ENCODE peak calls at places on chromosome 12, in seven cellular contexts. F is cardiac muscle cell; W is left lung; B is neural progenitor cell; R is progenitor cell of endocrine pancreas; A is CD4-positive, alpha-beta T cell; P is mammary epithelial cell. C is an unnamed sample.

GRCh38 chr12:85794551-85794950 is 41.7 kb downstream of the RASSF9 start:
- DNase-seq in F (no peak), W (no peak), B (peak), R (no peak), A (no peak), P (peak), C (no peak)

GRCh38 chr12:115749071-115749470 is 528.4 kb downstream of the MED13L start:
- DNase-seq in F (no peak), W (no peak), B (no peak), R (no peak), A (no peak), P (no peak), C (no peak)

GRCh38 chr12:77163068-77163810 is 97.9 kb upstream of the E2F7 start:
- DNase-seq in F (no peak), W (no peak), B (no peak), R (no peak), A (no peak), P (no peak), C (no peak)

GRCh38 chr12:62260733-62261683 is 804 bp downstream of the USP15 start:
- DNase-seq in F (peak), W (no peak), B (peak), R (no peak), A (peak), P (peak), C (peak)

GRCh38 chr12:4563336-4563735 is 1.3 kb downstream of the DYRK4 start:
- DNase-seq in F (no peak), W (no peak), B (no peak), R (no peak), A (no peak), P (no peak), C (no peak)

GRCh38 chr12:130110910-130111309 is 51.4 kb upstream of the FZD10 start:
- DNase-seq in F (no peak), W (no peak), B (no peak), R (no peak), A (no peak), P (no peak), C (no peak)

GRCh38 chr12:92362109-92362508 is 216.5 kb upstream of the BTG1 start:
- DNase-seq in F (no peak), W (no peak), B (no peak), R (no peak), A (no peak), P (no peak), C (no peak)

GRCh38 chr12:119911147-119911546 is 34.0 kb upstream of the CIT start:
- DNase-seq in F (no peak), W (no peak), B (no peak), R (no peak), A (no peak), P (no peak), C (no peak)

GRCh38 chr12:67543371-67543770 is 105.2 kb upstream of the DYRK2 start:
- DNase-seq in F (no peak), W (no peak), B (no peak), R (no peak), A (no peak), P (no peak), C (no peak)

GRCh38 chr12:119444462-119445044 is 110.0 kb downstream of the CCDC60 start:
- DNase-seq in F (peak), W (no peak), B (peak), R (peak), A (peak), P (peak), C (no peak)

GRCh38 chr12:130555628-130556485 is 160.2 kb downstream of the RIMBP2 start:
- DNase-seq in F (no peak), W (no peak), B (no peak), R (no peak), A (no peak), P (no peak), C (no peak)

GRCh38 chr12:51592034-51592705 is 1.1 kb downstream of the SCN8A start:
- DNase-seq in F (no peak), W (no peak), B (peak), R (no peak), A (no peak), P (no peak), C (no peak)

GRCh38 chr12:107435072-107435471 is 250.5 kb upstream of the PWP1 start:
- DNase-seq in F (no peak), W (no peak), B (peak), R (no peak), A (no peak), P (no peak), C (no peak)

GRCh38 chr12:63313139-63313538 is 162.1 kb upstream of the AVPR1A start:
- DNase-seq in F (no peak), W (no peak), B (no peak), R (no peak), A (no peak), P (no peak), C (no peak)

GRCh38 chr12:65826513-65827171 is 2.4 kb downstream of the HMGA2 start:
- DNase-seq in F (peak), W (no peak), B (peak), R (no peak), A (no peak), P (peak), C (no peak)

GRCh38 chr12:121523741-121524140 is 57.1 kb downstream of the KDM2B start:
- DNase-seq in F (no peak), W (no peak), B (no peak), R (no peak), A (no peak), P (no peak), C (no peak)

GRCh38 chr12:47808049-47808448 is 11.7 kb downstream of the HDAC7 start:
- DNase-seq in F (peak), W (peak), B (no peak), R (no peak), A (peak), P (no peak), C (peak)

GRCh38 chr12:113241191-113242017 is 20.1 kb downstream of the TPCN1 start:
- DNase-seq in F (no peak), W (no peak), B (no peak), R (no peak), A (no peak), P (peak), C (no peak)

GRCh38 chr12:109346920-109347319 is 780 bp upstream of the MYO1H start:
- DNase-seq in F (no peak), W (no peak), B (no peak), R (no peak), A (no peak), P (no peak), C (no peak)

GRCh38 chr12:9340422-9341259 is 132.4 kb upstream of the PZP start:
- DNase-seq in F (no peak), W (no peak), B (no peak), R (no peak), A (no peak), P (peak), C (no peak)

GRCh38 chr12:76113800-76114757 is 29.6 kb upstream of the NAP1L1 start:
- DNase-seq in F (peak), W (no peak), B (no peak), R (no peak), A (no peak), P (no peak), C (no peak)

GRCh38 chr12:5335059-5335458 is 96.8 kb upstream of the NTF3 start:
- DNase-seq in F (no peak), W (no peak), B (no peak), R (no peak), A (no peak), P (peak), C (no peak)

GRCh38 chr12:98763656-98764055 is 118.6 kb downstream of the APAF1 start:
- DNase-seq in F (no peak), W (no peak), B (no peak), R (no peak), A (no peak), P (peak), C (no peak)

GRCh38 chr12:39272934-39273770 is 169.8 kb downstream of the KIF21A start:
- DNase-seq in F (peak), W (no peak), B (peak), R (no peak), A (no peak), P (peak), C (no peak)

GRCh38 chr12:124828264-124829007 is 35.2 kb downstream of the SCARB1 start:
- DNase-seq in F (no peak), W (peak), B (no peak), R (no peak), A (no peak), P (peak), C (no peak)

GRCh38 chr12:21371050-21371449 is 1.7 kb upstream of the IAPP start:
- DNase-seq in F (no peak), W (no peak), B (no peak), R (no peak), A (no peak), P (no peak), C (no peak)
- TF ChIP-seq CTCF in F (no peak), W (no peak), B (no peak), R (no peak), A (no peak), P (no peak), C (no peak)

GRCh38 chr12:15323530-15323929 is 1.2 kb downstream of the PTPRO start:
- DNase-seq in F (peak), W (no peak), B (no peak), R (no peak), A (no peak), P (peak), C (no peak)

GRCh38 chr12:15320881-15321280 is 1.4 kb upstream of the PTPRO start:
- DNase-seq in F (no peak), W (no peak), B (no peak), R (no peak), A (no peak), P (no peak), C (no peak)

DNA sequence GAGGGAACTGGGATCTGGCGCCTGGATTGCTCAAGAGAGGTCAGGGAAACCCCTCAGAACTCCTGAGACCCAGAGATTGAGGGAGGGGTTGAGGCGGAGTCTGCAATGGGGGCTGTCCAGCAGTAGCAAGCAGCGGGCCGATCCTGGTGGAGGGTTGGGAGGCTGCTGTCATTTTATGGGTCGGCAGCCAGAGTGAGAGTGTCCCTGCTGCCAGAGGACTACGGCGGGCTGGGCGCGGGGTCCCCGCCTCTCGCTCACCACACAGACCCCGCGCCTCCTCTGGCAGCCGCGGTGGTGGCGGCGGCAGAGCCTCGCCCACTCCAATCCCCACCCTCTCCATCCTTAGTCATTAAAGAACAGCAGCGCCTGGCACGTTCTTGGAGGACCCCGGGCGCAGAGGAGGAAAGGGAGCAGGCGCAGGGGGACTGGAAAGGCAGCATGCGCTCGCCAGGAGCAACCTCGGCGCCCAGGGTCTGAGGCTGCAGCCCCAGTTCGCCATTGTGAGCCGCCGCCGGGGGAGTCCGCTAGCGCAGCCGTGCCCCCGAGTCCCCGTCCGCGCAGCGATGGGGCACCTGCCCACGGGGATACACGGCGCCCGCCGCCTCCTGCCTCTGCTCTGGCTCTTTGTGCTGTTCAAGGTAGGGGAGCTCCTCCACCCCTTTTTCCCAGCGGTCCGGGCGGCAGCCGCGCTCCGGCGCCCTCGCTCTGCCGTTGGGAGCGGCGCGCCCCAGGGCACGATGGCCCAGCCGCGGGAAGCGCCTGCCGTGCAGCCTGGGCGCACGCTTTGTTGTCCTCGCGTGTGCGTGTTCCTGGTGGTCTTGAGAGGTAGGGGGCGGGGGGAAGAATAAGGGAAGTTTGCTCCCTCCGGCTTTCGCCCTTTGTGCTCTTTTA is at the start of gene PTPRO:
- DNase-seq in F (peak), W (peak), B (peak), R (peak), A (no peak), P (peak), C (no peak)
- TF ChIP-seq CTCF in F (no peak), W (no peak), B (peak), R (peak), A (no peak), P (no peak), C (no peak)

GRCh38 chr12:104207416-104207941 is 8.1 kb upstream of the TXNRD1 start:
- DNase-seq in F (no peak), W (no peak), B (no peak), R (no peak), A (no peak), P (no peak), C (no peak)
- TF ChIP-seq CTCF in F (no peak), W (no peak), B (no peak), R (no peak), A (no peak), P (no peak), C (no peak)

DNA sequence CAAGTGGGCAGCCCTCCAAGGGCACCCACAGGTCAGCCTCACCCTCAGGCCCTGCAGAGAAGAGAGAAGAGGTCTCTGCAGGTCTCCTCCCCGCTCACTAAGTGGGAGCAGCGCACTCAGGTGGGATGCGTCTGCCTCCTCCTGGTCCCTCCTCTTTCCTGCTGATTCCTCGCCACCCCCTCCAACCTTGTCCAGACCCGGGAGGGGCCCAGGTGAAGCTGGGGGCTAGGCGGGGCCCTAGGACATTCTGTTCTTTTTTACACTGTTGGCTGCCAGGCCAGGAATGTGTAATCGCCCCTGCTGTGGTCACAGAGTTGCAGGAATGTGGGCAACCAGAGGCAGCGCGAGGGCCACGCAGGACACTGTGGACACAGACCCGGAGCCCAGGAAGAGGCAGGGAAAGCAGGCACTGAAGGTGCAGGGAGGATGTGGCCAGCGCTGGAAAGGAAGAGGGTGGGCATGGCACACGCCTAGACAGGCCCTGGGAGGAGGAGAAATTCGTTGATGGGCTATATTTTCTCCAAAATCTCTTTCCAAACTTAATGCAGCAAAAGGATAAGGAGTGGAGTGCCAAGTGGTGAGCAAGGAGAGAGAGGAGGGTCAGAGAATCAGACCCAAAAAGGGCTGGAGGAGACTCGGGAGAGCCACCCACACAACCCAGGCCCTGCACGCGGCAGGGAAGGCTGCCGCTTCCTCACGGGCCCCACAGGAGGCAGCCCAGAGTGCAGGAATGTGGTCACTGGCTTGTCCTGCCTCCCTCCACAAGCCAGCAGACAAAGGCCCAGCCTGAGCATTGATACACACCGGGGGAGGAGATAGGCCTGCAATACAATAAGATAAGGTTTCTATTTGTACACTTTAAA is 947 bp upstream of the SCNN1A start:
- DNase-seq in F (peak), W (peak), B (peak), R (no peak), A (no peak), P (peak), C (no peak)
- TF ChIP-seq CTCF in F (peak), W (peak), B (peak), R (peak), A (no peak), P (peak), C (no peak)

GRCh38 chr12:112185093-112185923 is 59.9 kb downstream of the TRAFD1 start:
- DNase-seq in F (no peak), W (no peak), B (no peak), R (no peak), A (no peak), P (no peak), C (no peak)
- TF ChIP-seq CTCF in F (no peak), W (no peak), B (no peak), R (no peak), A (no peak), P (no peak), C (no peak)

GRCh38 chr12:26435005-26435404 is 239.6 kb downstream of the SSPN start:
- DNase-seq in F (no peak), W (no peak), B (no peak), R (no peak), A (no peak), P (no peak), C (no peak)
- TF ChIP-seq CTCF in F (no peak), W (no peak), B (no peak), R (no peak), A (no peak), P (no peak), C (no peak)

DNA sequence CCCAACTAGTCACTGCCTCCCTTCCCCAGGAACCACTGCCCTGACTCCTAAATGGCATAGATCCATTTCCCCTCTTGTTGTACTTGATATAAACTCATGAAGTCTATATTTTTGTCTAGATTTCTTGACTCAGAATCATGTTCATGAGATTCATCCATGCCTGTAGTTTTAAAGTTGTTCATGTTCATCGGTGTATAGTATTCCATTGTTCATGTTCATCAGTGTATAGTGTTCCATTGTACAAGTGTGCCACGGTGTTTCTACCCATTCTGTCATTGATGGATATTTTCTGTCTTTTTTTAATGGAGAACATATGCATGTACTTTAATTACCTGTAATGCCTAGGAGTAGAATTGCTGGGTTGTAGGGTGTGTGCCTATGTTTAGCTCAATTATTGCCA is 261.7 kb downstream of the CACNA1C start:
- DNase-seq in F (no peak), W (no peak), B (no peak), R (no peak), A (no peak), P (no peak), C (no peak)
- TF ChIP-seq CTCF in F (no peak), W (no peak), B (no peak), R (no peak), A (no peak), P (no peak), C (no peak)

GRCh38 chr12:69984216-69984615 is 159.2 kb downstream of the MYRFL start:
- DNase-seq in F (no peak), W (no peak), B (no peak), R (no peak), A (no peak), P (no peak), C (no peak)

GRCh38 chr12:69987453-69988102 is 162.6 kb downstream of the MYRFL start:
- DNase-seq in F (peak), W (no peak), B (no peak), R (no peak), A (no peak), P (peak), C (no peak)

GRCh38 chr12:69986109-69986508 is 161.1 kb downstream of the MYRFL start:
- DNase-seq in F (no peak), W (no peak), B (no peak), R (no peak), A (no peak), P (no peak), C (no peak)

GRCh38 chr12:69988601-69989194 is 163.7 kb downstream of the MYRFL start:
- DNase-seq in F (no peak), W (no peak), B (no peak), R (no peak), A (no peak), P (peak), C (no peak)

GRCh38 chr12:69985656-69986055 is 160.6 kb downstream of the MYRFL start:
- DNase-seq in F (no peak), W (no peak), B (peak), R (no peak), A (no peak), P (no peak), C (no peak)
- TF ChIP-seq CTCF in F (peak), W (no peak), B (peak), R (peak), A (no peak), P (peak), C (no peak)

GRCh38 chr12:26401874-26402273 is 206.5 kb downstream of the SSPN start:
- DNase-seq in F (no peak), W (no peak), B (no peak), R (no peak), A (no peak), P (no peak), C (no peak)

GRCh38 chr12:26406391-26406790 is 211.0 kb downstream of the SSPN start:
- DNase-seq in F (no peak), W (no peak), B (no peak), R (no peak), A (no peak), P (no peak), C (no peak)

GRCh38 chr12:26400627-26401026 is 205.3 kb downstream of the SSPN start:
- DNase-seq in F (no peak), W (no peak), B (no peak), R (no peak), A (no peak), P (no peak), C (no peak)

GRCh38 chr12:26403601-26404000 is 208.2 kb downstream of the SSPN start:
- DNase-seq in F (no peak), W (no peak), B (no peak), R (no peak), A (no peak), P (no peak), C (no peak)

GRCh38 chr12:26402648-26403047 is 207.3 kb downstream of the SSPN start:
- DNase-seq in F (no peak), W (no peak), B (no peak), R (no peak), A (no peak), P (peak), C (no peak)
- TF ChIP-seq CTCF in F (no peak), W (no peak), B (no peak), R (peak), A (no peak), P (peak), C (no peak)